ENCODE peak calls at places on chromosomes 12 and 14, in eight cellular contexts. One of them, this sample, is unnamed. For H3K9me3, the result is how much of the 10 kb centered on the place peaks cover.

GRCh38 chr12:7751394-7751793 is 4.2 kb upstream of the CLEC4C start:
- DNase-seq in testis: peak
- DNase-seq in H1: no peak
- DNase-seq in fibroblast of lung: no peak
- DNase-seq in hepatocyte: no peak
- DNase-seq in Caco-2: no peak
- DNase-seq in PC-3: no peak
- DNase-seq in A549: no peak
- DNase-seq in this sample: no peak

GRCh38 chr12:112167728-112168525 is 42.6 kb downstream of the TRAFD1 start:
- DNase-seq in testis: no peak
- DNase-seq in H1: no peak
- DNase-seq in fibroblast of lung: no peak
- DNase-seq in hepatocyte: no peak
- DNase-seq in Caco-2: no peak
- DNase-seq in PC-3: no peak
- DNase-seq in A549: no peak
- DNase-seq in this sample: no peak

GRCh38 chr14:97602438-97603117 is 805.4 kb downstream of the VRK1 start:
- DNase-seq in testis: no peak
- DNase-seq in H1: no peak
- DNase-seq in fibroblast of lung: no peak
- DNase-seq in hepatocyte: no peak
- DNase-seq in Caco-2: no peak
- DNase-seq in PC-3: no peak
- DNase-seq in A549: no peak
- DNase-seq in this sample: no peak

GRCh38 chr12:10940389-10940788 is 1.3 kb upstream of the TAS2R14 start:
- DNase-seq in testis: no peak
- DNase-seq in H1: no peak
- DNase-seq in fibroblast of lung: peak
- DNase-seq in hepatocyte: no peak
- DNase-seq in Caco-2: no peak
- DNase-seq in PC-3: peak
- DNase-seq in A549: peak
- DNase-seq in this sample: no peak

GRCh38 chr14:48725001-48725734 is 861.0 kb downstream of the RPS29 start:
- DNase-seq in testis: no peak
- DNase-seq in H1: no peak
- DNase-seq in fibroblast of lung: peak
- DNase-seq in hepatocyte: no peak
- DNase-seq in Caco-2: no peak
- DNase-seq in PC-3: peak
- DNase-seq in A549: no peak
- DNase-seq in this sample: no peak

GRCh38 chr12:108457006-108457733 is 57.9 kb upstream of the FICD start:
- DNase-seq in testis: peak
- DNase-seq in H1: peak
- DNase-seq in fibroblast of lung: peak
- DNase-seq in hepatocyte: peak
- DNase-seq in Caco-2: peak
- DNase-seq in PC-3: peak
- DNase-seq in A549: peak
- DNase-seq in this sample: no peak

GRCh38 chr14:68621400-68622365 is 171.2 kb downstream of the ZFP36L1 start:
- DNase-seq in testis: no peak
- DNase-seq in H1: peak
- DNase-seq in fibroblast of lung: peak
- DNase-seq in hepatocyte: no peak
- DNase-seq in Caco-2: no peak
- DNase-seq in PC-3: no peak
- DNase-seq in A549: no peak
- DNase-seq in this sample: peak

GRCh38 chr12:60100852-60101251 is 505.0 kb downstream of the SLC16A7 start:
- DNase-seq in testis: no peak
- DNase-seq in H1: no peak
- DNase-seq in fibroblast of lung: no peak
- DNase-seq in hepatocyte: no peak
- DNase-seq in Caco-2: no peak
- DNase-seq in PC-3: peak
- DNase-seq in A549: no peak
- DNase-seq in this sample: no peak

GRCh38 chr14:29759521-29760340 is 167.9 kb downstream of the PRKD1 start:
- DNase-seq in testis: no peak
- DNase-seq in H1: no peak
- DNase-seq in fibroblast of lung: peak
- DNase-seq in hepatocyte: no peak
- DNase-seq in Caco-2: no peak
- DNase-seq in PC-3: no peak
- DNase-seq in A549: no peak
- DNase-seq in this sample: no peak

GRCh38 chr12:11553871-11554533 is 95.5 kb upstream of the ETV6 start:
- DNase-seq in testis: peak
- DNase-seq in H1: no peak
- DNase-seq in fibroblast of lung: peak
- DNase-seq in hepatocyte: peak
- DNase-seq in Caco-2: peak
- DNase-seq in PC-3: peak
- DNase-seq in A549: peak
- DNase-seq in this sample: no peak

GRCh38 chr12:16893426-16893825 is 287.5 kb upstream of the LMO3 start:
- DNase-seq in testis: no peak
- DNase-seq in H1: no peak
- DNase-seq in fibroblast of lung: no peak
- DNase-seq in hepatocyte: no peak
- DNase-seq in Caco-2: no peak
- DNase-seq in PC-3: no peak
- DNase-seq in A549: no peak
- DNase-seq in this sample: no peak

GRCh38 chr12:4441355-4442330 is 4.0 kb downstream of the FGF6 start:
- DNase-seq in testis: no peak
- DNase-seq in H1: peak
- DNase-seq in fibroblast of lung: no peak
- DNase-seq in hepatocyte: no peak
- DNase-seq in Caco-2: no peak
- DNase-seq in PC-3: no peak
- DNase-seq in A549: no peak
- DNase-seq in this sample: no peak

GRCh38 chr12:130838284-130838950 is 633 bp downstream of the STX2 start:
- DNase-seq in testis: peak
- DNase-seq in H1: peak
- DNase-seq in fibroblast of lung: no peak
- DNase-seq in hepatocyte: peak
- DNase-seq in Caco-2: peak
- DNase-seq in PC-3: peak
- DNase-seq in A549: peak
- DNase-seq in this sample: peak

GRCh38 chr12:130835011-130835410 is 4.0 kb downstream of the STX2 start:
- DNase-seq in testis: no peak
- DNase-seq in H1: no peak
- DNase-seq in fibroblast of lung: no peak
- DNase-seq in hepatocyte: no peak
- DNase-seq in Caco-2: no peak
- DNase-seq in PC-3: no peak
- DNase-seq in A549: no peak
- DNase-seq in this sample: no peak

GRCh38 chr12:130839770-130840355 is 813 bp upstream of the STX2 start:
- DNase-seq in testis: no peak
- DNase-seq in H1: no peak
- DNase-seq in fibroblast of lung: no peak
- DNase-seq in hepatocyte: no peak
- DNase-seq in Caco-2: no peak
- DNase-seq in PC-3: no peak
- DNase-seq in A549: no peak
- DNase-seq in this sample: no peak

GRCh38 chr12:130835436-130835835 is 3.6 kb downstream of the STX2 start:
- DNase-seq in testis: no peak
- DNase-seq in H1: no peak
- DNase-seq in fibroblast of lung: no peak
- DNase-seq in hepatocyte: no peak
- DNase-seq in Caco-2: no peak
- DNase-seq in PC-3: no peak
- DNase-seq in A549: no peak
- DNase-seq in this sample: no peak

GRCh38 chr12:130838951-130839769 is at the start of gene STX2:
- DNase-seq in testis: peak
- DNase-seq in H1: peak
- DNase-seq in fibroblast of lung: peak
- DNase-seq in hepatocyte: peak
- DNase-seq in Caco-2: peak
- DNase-seq in PC-3: peak
- DNase-seq in A549: peak
- DNase-seq in this sample: peak
- TF ChIP-seq CTCF in testis: no peak
- TF ChIP-seq CTCF in H1: peak
- TF ChIP-seq CTCF in fibroblast of lung: peak
- TF ChIP-seq CTCF in hepatocyte: peak
- TF ChIP-seq CTCF in Caco-2: peak
- TF ChIP-seq CTCF in PC-3: peak
- TF ChIP-seq CTCF in A549: peak
- TF ChIP-seq CTCF in this sample: peak

GRCh38 chr14:32934891-32935633 is 3.6 kb upstream of the NPAS3 start:
- DNase-seq in testis: peak
- DNase-seq in H1: peak
- DNase-seq in fibroblast of lung: no peak
- DNase-seq in hepatocyte: no peak
- DNase-seq in Caco-2: no peak
- DNase-seq in PC-3: no peak
- DNase-seq in A549: no peak
- DNase-seq in this sample: no peak
- H3K4me3 ChIP-seq in testis: peak
- H3K4me3 ChIP-seq in H1: peak
- H3K4me3 ChIP-seq in fibroblast of lung: no peak
- H3K4me3 ChIP-seq in hepatocyte: no peak
- H3K4me3 ChIP-seq in Caco-2: no peak
- H3K4me3 ChIP-seq in PC-3: peak
- H3K4me3 ChIP-seq in A549: peak
- H3K4me3 ChIP-seq in this sample: peak

DNA sequence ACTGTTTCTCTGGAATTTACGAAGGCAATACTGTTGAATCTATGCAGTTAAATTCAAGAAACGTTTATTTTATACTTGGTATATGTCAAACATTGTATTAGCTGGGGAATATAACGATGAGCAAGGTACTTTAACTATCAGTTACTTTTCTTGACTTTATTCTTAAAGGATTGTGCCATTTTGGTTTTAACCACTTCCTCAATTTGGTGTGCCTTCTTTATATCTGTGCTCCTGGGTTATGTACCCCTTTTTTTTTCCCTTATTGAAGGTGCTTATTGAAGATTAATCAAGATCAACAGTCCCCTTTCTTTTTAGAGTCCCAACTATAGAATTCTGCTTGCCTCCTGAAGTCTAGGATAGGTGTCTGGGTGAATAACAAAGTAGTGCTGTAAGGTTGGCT is 5.8 kb downstream of the RAB21 start:
- DNase-seq in testis: no peak
- DNase-seq in H1: no peak
- DNase-seq in fibroblast of lung: no peak
- DNase-seq in hepatocyte: no peak
- DNase-seq in Caco-2: no peak
- DNase-seq in PC-3: no peak
- DNase-seq in A549: no peak
- DNase-seq in this sample: no peak
- H3K9me3 ChIP-seq in testis: under half
- H3K9me3 ChIP-seq in H1: under half
- H3K9me3 ChIP-seq in fibroblast of lung: under half
- H3K9me3 ChIP-seq in hepatocyte: under half
- H3K9me3 ChIP-seq in Caco-2: under half
- H3K9me3 ChIP-seq in PC-3: under half
- H3K9me3 ChIP-seq in A549: half or more
- H3K9me3 ChIP-seq in this sample: under half

GRCh38 chr14:64638625-64639024 is 65.6 kb upstream of the PLEKHG3 start:
- DNase-seq in testis: no peak
- DNase-seq in H1: no peak
- DNase-seq in fibroblast of lung: no peak
- DNase-seq in hepatocyte: no peak
- DNase-seq in Caco-2: no peak
- DNase-seq in PC-3: no peak
- DNase-seq in A549: no peak
- DNase-seq in this sample: no peak

GRCh38 chr14:64636208-64636979 is 67.8 kb upstream of the PLEKHG3 start:
- DNase-seq in testis: peak
- DNase-seq in H1: peak
- DNase-seq in fibroblast of lung: peak
- DNase-seq in hepatocyte: peak
- DNase-seq in Caco-2: peak
- DNase-seq in PC-3: peak
- DNase-seq in A549: peak
- DNase-seq in this sample: peak

GRCh38 chr14:64637735-64638473 is 66.3 kb upstream of the PLEKHG3 start:
- DNase-seq in testis: no peak
- DNase-seq in H1: no peak
- DNase-seq in fibroblast of lung: peak
- DNase-seq in hepatocyte: no peak
- DNase-seq in Caco-2: no peak
- DNase-seq in PC-3: no peak
- DNase-seq in A549: no peak
- DNase-seq in this sample: no peak

GRCh38 chr14:64639340-64639821 is 64.8 kb upstream of the PLEKHG3 start:
- DNase-seq in testis: no peak
- DNase-seq in H1: no peak
- DNase-seq in fibroblast of lung: no peak
- DNase-seq in hepatocyte: no peak
- DNase-seq in Caco-2: peak
- DNase-seq in PC-3: peak
- DNase-seq in A549: no peak
- DNase-seq in this sample: no peak

GRCh38 chr14:64636980-64637429 is 67.2 kb upstream of the PLEKHG3 start:
- DNase-seq in testis: no peak
- DNase-seq in H1: no peak
- DNase-seq in fibroblast of lung: no peak
- DNase-seq in hepatocyte: no peak
- DNase-seq in Caco-2: no peak
- DNase-seq in PC-3: no peak
- DNase-seq in A549: no peak
- DNase-seq in this sample: no peak
- TF ChIP-seq CTCF in testis: no peak
- TF ChIP-seq CTCF in H1: no peak
- TF ChIP-seq CTCF in fibroblast of lung: no peak
- TF ChIP-seq CTCF in hepatocyte: no peak
- TF ChIP-seq CTCF in Caco-2: no peak
- TF ChIP-seq CTCF in PC-3: peak
- TF ChIP-seq CTCF in A549: no peak
- TF ChIP-seq CTCF in this sample: no peak

DNA sequence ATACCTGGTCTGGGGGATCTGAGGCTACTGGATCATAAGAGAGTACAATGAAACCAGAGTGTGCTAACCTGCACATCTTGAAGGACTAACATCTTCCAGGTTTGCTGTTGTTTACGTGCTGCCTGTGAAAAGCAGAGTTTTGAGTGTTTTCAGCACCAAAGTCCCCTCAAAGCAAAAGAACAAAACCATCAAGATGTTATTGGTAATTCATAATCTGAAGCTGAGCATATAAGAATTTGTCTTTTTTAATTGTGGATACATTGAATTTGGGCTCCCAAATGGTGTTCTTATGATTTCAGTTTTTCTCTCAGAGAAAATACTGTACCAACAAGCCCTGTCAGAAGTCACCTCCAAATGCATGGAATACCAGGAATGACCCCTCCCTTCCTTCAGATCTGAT is 110.2 kb downstream of the BTG1 start:
- DNase-seq in testis: no peak
- DNase-seq in H1: no peak
- DNase-seq in fibroblast of lung: no peak
- DNase-seq in hepatocyte: no peak
- DNase-seq in Caco-2: no peak
- DNase-seq in PC-3: no peak
- DNase-seq in A549: no peak
- DNase-seq in this sample: no peak
- H3K4me3 ChIP-seq in testis: no peak
- H3K4me3 ChIP-seq in H1: no peak
- H3K4me3 ChIP-seq in fibroblast of lung: no peak
- H3K4me3 ChIP-seq in hepatocyte: no peak
- H3K4me3 ChIP-seq in Caco-2: no peak
- H3K4me3 ChIP-seq in PC-3: peak
- H3K4me3 ChIP-seq in A549: peak
- H3K4me3 ChIP-seq in this sample: no peak